ENCODE peak calls at places on chromosomes 1 and 21, in five cellular contexts. One of them, this sample, is unnamed.

GRCh38 chr1:164905891-164906290 is 346.9 kb downstream of the PBX1 start:
- DNase-seq in astrocyte of the spinal cord: no peak
- DNase-seq in adrenal gland: no peak
- DNase-seq in heart left ventricle: no peak
- DNase-seq in IMR-90: no peak
- DNase-seq in this sample: no peak

GRCh38 chr21:26116456-26117011 is 54.0 kb downstream of the APP start:
- DNase-seq in astrocyte of the spinal cord: peak; percentile 58
- DNase-seq in adrenal gland: no peak
- DNase-seq in heart left ventricle: no peak
- DNase-seq in IMR-90: peak; percentile 44
- DNase-seq in this sample: no peak

GRCh38 chr1:112852276-112852675 is 103.7 kb downstream of the SLC16A1 start:
- DNase-seq in astrocyte of the spinal cord: no peak
- DNase-seq in adrenal gland: no peak
- DNase-seq in heart left ventricle: no peak
- DNase-seq in IMR-90: no peak
- DNase-seq in this sample: no peak

GRCh38 chr21:16460936-16461335 is 731.2 kb downstream of the USP25 start:
- DNase-seq in astrocyte of the spinal cord: no peak
- DNase-seq in adrenal gland: no peak
- DNase-seq in heart left ventricle: no peak
- DNase-seq in IMR-90: no peak
- DNase-seq in this sample: no peak

GRCh38 chr1:228293393-228293792 is 85.5 kb downstream of the OBSCN start:
- DNase-seq in astrocyte of the spinal cord: no peak
- DNase-seq in adrenal gland: no peak
- DNase-seq in heart left ventricle: no peak
- DNase-seq in IMR-90: no peak
- DNase-seq in this sample: no peak

GRCh38 chr1:2539312-2539907 is 9.3 kb upstream of the HES5 start:
- DNase-seq in astrocyte of the spinal cord: no peak
- DNase-seq in adrenal gland: no peak
- DNase-seq in heart left ventricle: no peak
- DNase-seq in IMR-90: no peak
- DNase-seq in this sample: no peak

GRCh38 chr21:37551406-37552355 is 185.1 kb downstream of the DYRK1A start:
- DNase-seq in astrocyte of the spinal cord: peak; percentile 66
- DNase-seq in adrenal gland: no peak
- DNase-seq in heart left ventricle: no peak
- DNase-seq in IMR-90: no peak
- DNase-seq in this sample: no peak

GRCh38 chr1:65493792-65494191 is 73.3 kb downstream of the LEPR start:
- DNase-seq in astrocyte of the spinal cord: peak; percentile 64
- DNase-seq in adrenal gland: no peak
- DNase-seq in heart left ventricle: no peak
- DNase-seq in IMR-90: no peak
- DNase-seq in this sample: peak; percentile 96

GRCh38 chr1:212260557-212261342 is 24.5 kb upstream of the PPP2R5A start:
- DNase-seq in astrocyte of the spinal cord: no peak
- DNase-seq in adrenal gland: no peak
- DNase-seq in heart left ventricle: no peak
- DNase-seq in IMR-90: peak; percentile 35
- DNase-seq in this sample: no peak

GRCh38 chr1:235079443-235079967 is 49.1 kb downstream of the TOMM20 start:
- DNase-seq in astrocyte of the spinal cord: peak; percentile 54
- DNase-seq in adrenal gland: no peak
- DNase-seq in heart left ventricle: no peak
- DNase-seq in IMR-90: peak; percentile 62
- DNase-seq in this sample: peak; percentile 92

GRCh38 chr1:240575976-240576666 is 35.8 kb downstream of the GREM2 start:
- DNase-seq in astrocyte of the spinal cord: peak; percentile 51
- DNase-seq in adrenal gland: no peak
- DNase-seq in heart left ventricle: no peak
- DNase-seq in IMR-90: peak; percentile 60
- DNase-seq in this sample: no peak

GRCh38 chr1:7470904-7471638 is 300.0 kb upstream of the VAMP3 start:
- DNase-seq in astrocyte of the spinal cord: peak; percentile 98
- DNase-seq in adrenal gland: peak; percentile 90
- DNase-seq in heart left ventricle: peak; percentile 53
- DNase-seq in IMR-90: peak; percentile 99
- DNase-seq in this sample: no peak

GRCh38 chr1:239538244-239538988 is 152.0 kb downstream of the CHRM3 start:
- DNase-seq in astrocyte of the spinal cord: no peak
- DNase-seq in adrenal gland: no peak
- DNase-seq in heart left ventricle: no peak
- DNase-seq in IMR-90: no peak
- DNase-seq in this sample: peak; percentile 45

GRCh38 chr1:225848044-225848955 is 33.9 kb downstream of the TMEM63A start:
- DNase-seq in astrocyte of the spinal cord: no peak
- DNase-seq in adrenal gland: no peak
- DNase-seq in heart left ventricle: peak; percentile 42
- DNase-seq in IMR-90: peak; percentile 56
- DNase-seq in this sample: no peak

GRCh38 chr1:156896490-156897033 is 3.0 kb downstream of the PEAR1 start:
- DNase-seq in astrocyte of the spinal cord: peak; percentile 85
- DNase-seq in adrenal gland: no peak
- DNase-seq in heart left ventricle: no peak
- DNase-seq in IMR-90: peak; percentile 92
- DNase-seq in this sample: no peak

GRCh38 chr1:26717066-26717465 is 21.3 kb downstream of the ARID1A start:
- DNase-seq in astrocyte of the spinal cord: no peak
- DNase-seq in adrenal gland: no peak
- DNase-seq in heart left ventricle: no peak
- DNase-seq in IMR-90: no peak
- DNase-seq in this sample: no peak

GRCh38 chr1:61368876-61369275 is 286.5 kb downstream of the NFIA start:
- DNase-seq in astrocyte of the spinal cord: no peak
- DNase-seq in adrenal gland: no peak
- DNase-seq in heart left ventricle: no peak
- DNase-seq in IMR-90: no peak
- DNase-seq in this sample: no peak

GRCh38 chr21:33266050-33266783 is at the start of gene IL10RB:
- DNase-seq in astrocyte of the spinal cord: peak; percentile 60
- DNase-seq in adrenal gland: peak; percentile 74
- DNase-seq in heart left ventricle: peak; percentile 82
- DNase-seq in IMR-90: peak; percentile 39
- DNase-seq in this sample: no peak

DNA sequence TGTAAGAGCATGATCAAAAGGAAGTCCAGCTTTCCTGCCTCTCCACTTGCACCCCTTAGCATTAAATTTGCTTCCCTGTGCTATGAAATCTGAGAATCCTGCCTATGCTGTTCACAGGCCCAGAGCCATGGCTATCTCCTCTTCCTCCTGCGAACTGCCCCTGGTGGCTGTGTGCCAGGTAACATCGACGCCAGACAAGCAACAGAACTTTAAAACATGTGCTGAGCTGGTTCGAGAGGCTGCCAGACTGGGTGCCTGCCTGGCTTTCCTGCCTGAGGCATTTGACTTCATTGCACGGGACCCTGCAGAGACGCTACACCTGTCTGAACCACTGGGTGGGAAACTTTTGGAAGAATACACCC is 1.1 kb downstream of the NIT1 start:
- DNase-seq in astrocyte of the spinal cord: no peak
- DNase-seq in adrenal gland: peak; percentile 62
- DNase-seq in heart left ventricle: peak; percentile 70
- DNase-seq in IMR-90: no peak
- DNase-seq in this sample: no peak
- TF ChIP-seq CTCF in astrocyte of the spinal cord: no peak
- TF ChIP-seq CTCF in adrenal gland: no peak
- TF ChIP-seq CTCF in heart left ventricle: no peak
- TF ChIP-seq CTCF in IMR-90: no peak
- TF ChIP-seq CTCF in this sample: no peak

GRCh38 chr21:41662161-41662560 is 104.7 kb downstream of the RIPK4 start:
- DNase-seq in astrocyte of the spinal cord: no peak
- DNase-seq in adrenal gland: no peak
- DNase-seq in heart left ventricle: no peak
- DNase-seq in IMR-90: no peak
- DNase-seq in this sample: no peak

GRCh38 chr21:41665766-41666595 is 100.9 kb downstream of the RIPK4 start:
- DNase-seq in astrocyte of the spinal cord: no peak
- DNase-seq in adrenal gland: no peak
- DNase-seq in heart left ventricle: no peak
- DNase-seq in IMR-90: no peak
- DNase-seq in this sample: no peak

GRCh38 chr21:41664881-41665765 is 101.7 kb downstream of the RIPK4 start:
- DNase-seq in astrocyte of the spinal cord: peak; percentile 48
- DNase-seq in adrenal gland: no peak
- DNase-seq in heart left ventricle: no peak
- DNase-seq in IMR-90: peak; percentile 67
- DNase-seq in this sample: no peak

GRCh38 chr21:41662761-41663160 is 104.1 kb downstream of the RIPK4 start:
- DNase-seq in astrocyte of the spinal cord: no peak
- DNase-seq in adrenal gland: no peak
- DNase-seq in heart left ventricle: no peak
- DNase-seq in IMR-90: no peak
- DNase-seq in this sample: no peak

DNA sequence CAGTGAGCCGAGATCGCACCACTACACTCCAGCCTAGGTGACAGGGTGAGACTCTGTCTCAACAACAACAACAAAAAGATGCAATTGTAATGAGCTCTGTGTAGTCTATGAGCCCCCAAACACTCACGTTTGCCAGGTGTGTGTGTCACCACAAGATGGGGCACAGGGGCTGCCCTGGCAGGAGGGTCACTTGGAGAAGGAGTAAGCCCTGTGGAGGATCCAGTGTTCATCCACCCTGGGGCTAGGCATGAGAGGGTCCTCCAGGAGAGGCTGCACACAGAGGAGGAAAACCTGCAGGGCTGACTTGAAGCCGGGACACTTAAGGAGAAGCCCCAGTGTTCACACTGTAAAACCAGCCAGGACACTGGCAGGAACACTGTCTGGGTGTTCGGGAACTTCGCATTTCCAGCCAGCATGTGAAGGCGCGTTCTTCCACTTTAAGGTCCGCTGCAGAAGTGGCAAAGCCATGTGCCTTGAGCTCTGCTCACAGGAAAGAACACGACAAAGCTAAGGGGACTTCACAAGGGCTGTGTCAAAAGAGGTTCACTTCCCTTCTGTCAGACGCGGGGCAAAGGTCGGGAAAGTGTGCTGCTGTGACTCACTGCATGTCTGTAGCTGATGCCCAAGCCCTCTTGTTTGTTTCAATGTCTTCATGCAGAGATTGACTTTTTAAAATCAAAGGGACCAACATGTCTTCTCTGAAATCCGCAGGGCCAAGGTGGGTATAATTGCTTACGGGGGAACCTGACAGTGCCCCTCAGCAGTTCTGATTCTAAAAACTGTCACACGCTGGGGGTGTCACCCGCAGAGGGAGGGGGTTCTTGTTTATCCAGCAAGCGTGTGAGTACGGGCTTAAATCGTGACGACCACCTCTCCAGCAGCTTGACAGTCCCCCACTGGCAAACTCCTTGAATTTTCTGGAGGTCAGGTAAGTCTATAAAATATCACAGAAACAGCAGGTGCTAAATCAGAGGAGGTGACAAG is 102.8 kb downstream of the RIPK4 start:
- DNase-seq in astrocyte of the spinal cord: peak; percentile 14
- DNase-seq in adrenal gland: no peak
- DNase-seq in heart left ventricle: no peak
- DNase-seq in IMR-90: peak; percentile 32
- DNase-seq in this sample: no peak
- H3K4me3 ChIP-seq in astrocyte of the spinal cord: no peak overlapping the region
- H3K4me3 ChIP-seq in adrenal gland: no peak overlapping the region
- H3K4me3 ChIP-seq in heart left ventricle: peak overlapping the region; percentile 3
- H3K4me3 ChIP-seq in IMR-90: no peak overlapping the region
- H3K4me3 ChIP-seq in this sample: no peak overlapping the region

DNA sequence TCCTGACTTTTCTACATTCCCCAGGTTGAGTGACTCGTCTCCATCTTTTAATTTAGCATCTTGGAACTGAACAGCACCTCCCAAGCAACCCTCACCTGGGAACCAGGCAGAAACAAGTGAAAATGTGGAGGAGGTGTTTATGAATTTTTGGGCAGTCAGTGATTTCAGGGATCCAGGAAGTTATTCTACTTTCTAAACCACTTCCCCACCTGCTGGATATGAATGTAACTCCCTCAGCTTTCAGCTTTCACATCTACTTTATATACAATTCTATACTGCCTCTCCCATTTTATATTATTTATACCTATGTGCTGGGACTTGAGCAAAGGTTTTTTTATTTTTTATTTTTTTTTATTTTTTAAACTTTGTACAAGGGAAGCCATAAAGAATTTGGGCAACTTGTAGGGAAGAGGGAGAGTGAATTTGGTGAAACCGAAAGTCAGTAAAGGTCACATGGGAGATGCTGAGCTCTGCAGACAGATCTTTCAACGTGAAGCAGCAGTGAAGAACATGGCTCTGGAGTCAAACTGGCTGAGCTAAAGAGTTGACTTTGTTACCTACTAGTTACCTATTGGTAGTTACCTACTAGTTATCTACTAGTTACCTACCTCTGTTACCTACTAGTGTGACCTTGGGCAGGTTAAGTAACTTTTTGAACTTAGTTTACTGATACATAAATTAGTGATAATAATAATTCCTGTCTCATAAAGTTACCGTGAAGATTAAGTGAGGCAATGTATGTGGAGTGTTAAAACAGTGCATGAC is 45.5 kb downstream of the DDR2 start:
- DNase-seq in astrocyte of the spinal cord: no peak
- DNase-seq in adrenal gland: no peak
- DNase-seq in heart left ventricle: no peak
- DNase-seq in IMR-90: no peak
- DNase-seq in this sample: no peak
- TF ChIP-seq CTCF in astrocyte of the spinal cord: no peak
- TF ChIP-seq CTCF in adrenal gland: no peak
- TF ChIP-seq CTCF in heart left ventricle: no peak
- TF ChIP-seq CTCF in IMR-90: no peak
- TF ChIP-seq CTCF in this sample: no peak

GRCh38 chr1:109664671-109665070 is 3.2 kb upstream of the GSTM2 start:
- DNase-seq in astrocyte of the spinal cord: no peak
- DNase-seq in adrenal gland: no peak
- DNase-seq in heart left ventricle: no peak
- DNase-seq in IMR-90: no peak
- DNase-seq in this sample: no peak

GRCh38 chr1:109669246-109669948 is 1.5 kb downstream of the GSTM2 start:
- DNase-seq in astrocyte of the spinal cord: no peak
- DNase-seq in adrenal gland: no peak
- DNase-seq in heart left ventricle: no peak
- DNase-seq in IMR-90: no peak
- DNase-seq in this sample: no peak

GRCh38 chr1:109667452-109668122 is at the start of gene GSTM2:
- DNase-seq in astrocyte of the spinal cord: peak; percentile 88
- DNase-seq in adrenal gland: peak; percentile 92
- DNase-seq in heart left ventricle: peak; percentile 94
- DNase-seq in IMR-90: peak; percentile 77
- DNase-seq in this sample: no peak

GRCh38 chr1:109671067-109671466 is 3.2 kb downstream of the GSTM2 start:
- DNase-seq in astrocyte of the spinal cord: no peak
- DNase-seq in adrenal gland: no peak
- DNase-seq in heart left ventricle: no peak
- DNase-seq in IMR-90: peak; percentile 0
- DNase-seq in this sample: no peak

GRCh38 chr1:109668123-109668800 is 405 bp downstream of the GSTM2 start:
- DNase-seq in astrocyte of the spinal cord: no peak
- DNase-seq in adrenal gland: no peak
- DNase-seq in heart left ventricle: no peak
- DNase-seq in IMR-90: peak; percentile 0
- DNase-seq in this sample: no peak
- H3K4me3 ChIP-seq in astrocyte of the spinal cord: peak overlapping the region; percentile 49
- H3K4me3 ChIP-seq in adrenal gland: peak overlapping the region; percentile 58
- H3K4me3 ChIP-seq in heart left ventricle: peak overlapping the region; percentile 58
- H3K4me3 ChIP-seq in IMR-90: peak overlapping the region; percentile 40
- H3K4me3 ChIP-seq in this sample: no peak overlapping the region